ENCODE peak calls at places on chromosomes 13 and 19, in six cellular contexts. D is K562, F is A549, K is IMR-90, A is H1, E is HepG2. J is an unnamed sample.

GRCh38 chr13:39052944-39053343 is 14.7 kb downstream of the NHLRC3 start:
- DNase-seq in K (no peak), A (no peak), E (no peak), D (no peak), F (no peak), J (no peak)

GRCh38 chr19:4557971-4558941 is 1.2 kb downstream of the SEMA6B start:
- DNase-seq in K (no peak), F (no peak), D (no peak), E (no peak), A (peak; percentile 92), J (no peak)

GRCh38 chr13:31982540-31982939 is 49.0 kb upstream of the FRY start:
- DNase-seq in E (peak; percentile 67), A (no peak), D (no peak), K (peak; percentile 95), F (peak; percentile 23), J (peak; percentile 63)

GRCh38 chr13:34391071-34391470 is 551.0 kb upstream of the NBEA start:
- DNase-seq in D (no peak), F (peak; percentile 3), K (peak; percentile 5), A (no peak), E (no peak), J (no peak)

GRCh38 chr13:114108141-114108761 is 24.2 kb downstream of the RASA3 start:
- DNase-seq in F (no peak), E (no peak), K (no peak), D (no peak), A (no peak), J (no peak)

GRCh38 chr13:97339019-97339988 is 94.7 kb upstream of the RAP2A start:
- DNase-seq in K (peak; percentile 98), F (no peak), E (no peak), A (no peak), D (no peak), J (no peak)

GRCh38 chr19:4375620-4376228 is 24.6 kb downstream of the SH3GL1 start:
- DNase-seq in E (peak; percentile 51), K (peak; percentile 81), A (no peak), D (peak; percentile 70), F (no peak), J (no peak)

GRCh38 chr13:113886561-113887112 is 22.8 kb upstream of the GAS6 start:
- DNase-seq in D (no peak), A (no peak), E (no peak), F (no peak), K (no peak), J (no peak)

GRCh38 chr13:76832258-76832988 is 53.8 kb downstream of the KCTD12 start:
- DNase-seq in E (no peak), A (no peak), F (no peak), K (no peak), D (no peak), J (no peak)

GRCh38 chr13:28820099-28821051 is at the start of gene MTUS2:
- DNase-seq in K (no peak), F (no peak), A (peak; percentile 77), E (no peak), D (peak; percentile 68), J (no peak)

GRCh38 chr19:3527250-3527910 is 11.6 kb upstream of the TEKTIP1 start:
- DNase-seq in A (no peak), F (no peak), K (no peak), E (no peak), D (no peak), J (no peak)

GRCh38 chr19:50344661-50345318 is 15.6 kb upstream of the KCNC3 start:
- DNase-seq in F (no peak), A (no peak), E (no peak), D (no peak), K (no peak), J (no peak)

GRCh38 chr13:73223372-73223781 is 164.6 kb downstream of the KLF5 start:
- DNase-seq in F (no peak), E (no peak), K (no peak), D (no peak), A (no peak), J (no peak)

GRCh38 chr19:55704494-55705245 is 29.6 kb downstream of the EPN1 start:
- DNase-seq in F (no peak), E (no peak), K (no peak), D (no peak), A (no peak), J (no peak)

GRCh38 chr19:1266818-1267440 is 2.2 kb upstream of the CIRBP start:
- DNase-seq in D (no peak), E (no peak), F (peak; percentile 36), K (no peak), A (peak; percentile 97), J (no peak)

GRCh38 chr13:21884299-21884878 is 213.5 kb downstream of the FGF9 start:
- DNase-seq in F (no peak), K (no peak), A (no peak), D (no peak), E (no peak), J (no peak)

GRCh38 chr19:6828698-6829633 is 56.5 kb downstream of the VAV1 start:
- DNase-seq in D (peak; percentile 88), F (peak; percentile 78), E (no peak), K (no peak), A (no peak), J (peak; percentile 98)

GRCh38 chr13:97067342-97067895 is 73.1 kb upstream of the OXGR1 start:
- DNase-seq in E (no peak), K (no peak), A (no peak), D (no peak), F (no peak), J (no peak)

GRCh38 chr19:41911889-41912731 is 16.1 kb downstream of the ERFL start:
- DNase-seq in A (no peak), F (no peak), E (no peak), K (no peak), D (no peak), J (no peak)

GRCh38 chr19:14565298-14565679 is 6.6 kb downstream of the NDUFB7 start:
- DNase-seq in F (no peak), E (no peak), K (no peak), A (no peak), D (no peak), J (no peak)

GRCh38 chr19:4889034-4889825 is 13.5 kb downstream of the ARRDC5 start:
- DNase-seq in D (no peak), E (no peak), F (no peak), A (no peak), K (peak; percentile 83), J (no peak)

GRCh38 chr19:38851622-38852230 is 1.9 kb upstream of the HNRNPL start:
- DNase-seq in A (peak; percentile 94), D (peak; percentile 91), K (peak; percentile 88), F (peak; percentile 97), E (peak; percentile 79), J (peak; percentile 75)

GRCh38 chr19:40610396-40611064 is 9.4 kb downstream of the LTBP4 start:
- DNase-seq in F (no peak), K (no peak), D (no peak), A (no peak), E (no peak), J (no peak)

GRCh38 chr19:1259873-1260748 is 9.0 kb upstream of the CIRBP start:
- DNase-seq in F (no peak), K (no peak), E (no peak), A (no peak), D (no peak), J (no peak)

GRCh38 chr19:18593367-18594095 is 4.9 kb downstream of the REX1BD start:
- DNase-seq in F (no peak), D (peak; percentile 53), E (no peak), K (no peak), A (no peak), J (no peak)

GRCh38 chr13:62627226-62627625 is 1211.6 kb upstream of the PCDH20 start:
- DNase-seq in D (no peak), K (no peak), F (no peak), E (no peak), A (no peak), J (no peak)

GRCh38 chr13:91127995-91128394 is 219.5 kb upstream of the MIR17HG start:
- DNase-seq in E (no peak), D (no peak), K (no peak), A (no peak), F (no peak), J (no peak)

GRCh38 chr13:26719356-26719945 is 41.1 kb downstream of the GPR12 start:
- DNase-seq in F (no peak), E (no peak), D (peak; percentile 7), A (no peak), K (peak; percentile 4), J (no peak)

GRCh38 chr19:58330458-58330857 is 3.7 kb downstream of the ZSCAN22 start:
- DNase-seq in K (peak; percentile 76), F (peak; percentile 55), D (peak; percentile 48), A (no peak), E (no peak), J (no peak)

GRCh38 chr19:36040495-36040894 is 7.8 kb upstream of the CLIP3 start:
- DNase-seq in A (no peak), E (no peak), K (no peak), F (no peak), D (no peak), J (no peak)

GRCh38 chr19:36043952-36044351 is 10.1 kb downstream of the THAP8 start:
- DNase-seq in E (no peak), A (no peak), K (no peak), D (no peak), F (no peak), J (no peak)

GRCh38 chr19:36046443-36047050 is 7.5 kb downstream of the THAP8 start:
- DNase-seq in A (no peak), F (no peak), D (no peak), K (no peak), E (no peak), J (no peak)

GRCh38 chr19:36041831-36042230 is 9.2 kb upstream of the CLIP3 start:
- DNase-seq in K (peak; percentile 82), A (no peak), D (no peak), E (peak; percentile 87), F (no peak), J (no peak)
- TF ChIP-seq CEBPB in K (peak; percentile 93), A (peak; percentile 55), D (no peak), E (peak; percentile 90), F (peak; percentile 77), J (no peak)

GRCh38 chr19:51567583-51567982 is 3.5 kb upstream of the ZNF175 start:
- DNase-seq in A (no peak), E (no peak), K (no peak), F (no peak), D (no peak), J (no peak)
- TF ChIP-seq CEBPB in A (no peak), E (no peak), K (no peak), F (no peak), D (no peak), J (no peak)

DNA sequence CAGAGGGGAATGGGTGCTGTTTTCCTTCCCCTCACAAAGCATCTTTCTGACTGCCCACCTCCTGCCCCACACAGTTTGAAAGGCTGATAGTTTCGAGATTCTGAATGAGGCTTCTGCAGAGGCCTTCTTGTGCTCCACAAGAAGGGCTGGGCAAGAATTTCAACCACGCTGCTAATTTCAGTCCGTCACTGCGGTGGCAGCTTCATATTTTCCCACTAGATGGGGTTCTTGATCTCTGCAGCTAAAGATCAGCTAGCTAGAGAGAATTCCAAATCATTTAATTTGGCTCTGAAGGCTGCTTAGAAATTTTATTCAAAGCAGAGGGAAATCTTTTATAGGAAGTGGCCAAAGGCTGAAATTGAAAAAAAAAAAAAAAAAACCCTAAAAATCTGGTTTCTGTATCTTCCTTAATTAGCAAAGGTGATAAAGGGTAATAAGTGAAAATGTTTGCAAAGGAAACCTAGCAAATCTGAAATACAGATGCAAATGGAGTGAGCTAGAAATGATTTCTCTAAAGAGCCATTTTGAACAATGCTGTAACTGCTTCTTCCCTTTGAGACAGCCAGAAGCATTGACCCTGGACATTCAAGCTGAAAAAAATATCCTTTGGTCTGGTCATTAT is 38.0 kb upstream of the C13orf42 start:
- DNase-seq in K (peak; percentile 45), A (no peak), E (no peak), F (no peak), D (no peak), J (peak; percentile 34)
- TF ChIP-seq CEBPB in K (no peak), A (no peak), E (no peak), F (no peak), D (no peak), J (no peak)

GRCh38 chr13:87130401-87130800 is 540.8 kb upstream of the SLITRK5 start:
- DNase-seq in E (no peak), A (no peak), F (no peak), D (no peak), K (no peak), J (no peak)
- TF ChIP-seq CEBPB in E (no peak), A (no peak), F (no peak), D (no peak), K (no peak), J (no peak)

J was measured in HCT116.